ENCODE peak calls at places on chromosomes 1 and 21, in four cellular contexts. Y is small intestine, Z is PC-9, T is tibial artery. B is an unnamed sample.
A peak's percentile ranks its signal among the peaks of the same experiment; 100 is the strongest.

GRCh38 chr1:215992620-215993019 is 425.5 kb downstream of the KCTD3 start:
- DNase-seq in Y (no peak), Z (no peak), T (no peak), B (no peak)

GRCh38 chr1:167799747-167800146 is 78.0 kb downstream of the MPZL1 start:
- DNase-seq in Y (no peak), Z (no peak), T (no peak), B (no peak)

GRCh38 chr21:42199488-42200463 is 19.2 kb upstream of the ABCG1 start:
- DNase-seq in Y (peak; percentile 81), Z (no peak), T (no peak), B (no peak)

GRCh38 chr1:186785503-186785902 is 43.2 kb upstream of the PLA2G4A start:
- DNase-seq in Y (no peak), Z (no peak), T (no peak), B (no peak)

GRCh38 chr1:210298936-210299335 is 29.8 kb upstream of the HHAT start:
- DNase-seq in Y (no peak), Z (no peak), T (no peak), B (no peak)

GRCh38 chr1:200184196-200184595 is 156.7 kb downstream of the NR5A2 start:
- DNase-seq in Y (peak; percentile 69), Z (peak; percentile 90), T (peak; percentile 75), B (peak; percentile 75)

GRCh38 chr1:7299994-7300393 is 471.1 kb upstream of the VAMP3 start:
- DNase-seq in Y (no peak), Z (no peak), T (no peak), B (peak; percentile 16)

GRCh38 chr1:244651956-244652698 is 799 bp upstream of the DESI2 start:
- DNase-seq in Y (no peak), Z (no peak), T (no peak), B (no peak)

GRCh38 chr1:161258439-161259386 is at the start of gene PCP4L1:
- DNase-seq in Y (peak; percentile 65), Z (peak; percentile 16), T (no peak), B (peak; percentile 55)

GRCh38 chr1:53321366-53321765 is 6.5 kb downstream of the LRP8 start:
- DNase-seq in Y (no peak), Z (no peak), T (no peak), B (no peak)

GRCh38 chr21:43785134-43785533 is 4.2 kb upstream of the RRP1 start:
- DNase-seq in Y (no peak), Z (no peak), T (no peak), B (no peak)

GRCh38 chr1:32619701-32620485 is 30.5 kb downstream of the ZBTB8OS start:
- DNase-seq in Y (no peak), Z (no peak), T (no peak), B (no peak)

GRCh38 chr1:50974618-50974935 is 4.5 kb downstream of the CDKN2C start:
- DNase-seq in Y (no peak), Z (no peak), T (no peak), B (no peak)

GRCh38 chr1:50973875-50974617 is 4.0 kb downstream of the CDKN2C start:
- DNase-seq in Y (no peak), Z (no peak), T (no peak), B (no peak)

GRCh38 chr1:50976111-50976889 is 6.3 kb downstream of the CDKN2C start:
- DNase-seq in Y (no peak), Z (no peak), T (no peak), B (no peak)

GRCh38 chr1:50976890-50977574 is 7.0 kb downstream of the CDKN2C start:
- DNase-seq in Y (peak; percentile 28), Z (no peak), T (peak; percentile 73), B (peak; percentile 28)

DNA sequence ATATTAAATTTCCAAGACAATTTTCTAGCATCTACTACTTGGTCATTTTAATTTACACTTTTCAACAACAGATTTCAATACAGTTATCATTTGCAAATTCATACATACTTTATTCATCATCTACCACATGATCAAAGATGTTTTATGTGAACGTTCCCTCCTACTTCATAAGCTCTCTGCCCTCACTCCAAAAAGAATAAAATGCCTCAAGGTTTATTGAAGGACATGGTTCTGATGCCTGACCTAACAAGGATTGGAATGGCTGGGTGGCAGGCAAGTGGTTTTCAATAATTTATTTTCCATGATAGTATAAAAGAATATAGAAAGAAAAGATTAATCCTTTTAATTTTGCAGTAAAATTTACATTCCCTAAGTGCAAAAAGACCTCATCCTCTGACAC is 5.4 kb downstream of the CDKN2C start:
- DNase-seq in Y (no peak), Z (no peak), T (no peak), B (no peak)
- H3K27ac ChIP-seq in Y (no peak overlapping the region), Z (no peak overlapping the region), T (peak overlapping the region; percentile 99), B (no peak overlapping the region)

GRCh38 chr1:22520871-22521270 is 42.4 kb upstream of the EPHA8 start:
- DNase-seq in Y (no peak), Z (no peak), T (no peak), B (no peak)
- H3K36me3 ChIP-seq in Y (peaks cover 35% of the 10 kb centered on the region), Z (no peaks in the 10 kb centered on the region), T (peaks cover 100% of the 10 kb centered on the region), B (peaks cover 8% of the 10 kb centered on the region)

DNA sequence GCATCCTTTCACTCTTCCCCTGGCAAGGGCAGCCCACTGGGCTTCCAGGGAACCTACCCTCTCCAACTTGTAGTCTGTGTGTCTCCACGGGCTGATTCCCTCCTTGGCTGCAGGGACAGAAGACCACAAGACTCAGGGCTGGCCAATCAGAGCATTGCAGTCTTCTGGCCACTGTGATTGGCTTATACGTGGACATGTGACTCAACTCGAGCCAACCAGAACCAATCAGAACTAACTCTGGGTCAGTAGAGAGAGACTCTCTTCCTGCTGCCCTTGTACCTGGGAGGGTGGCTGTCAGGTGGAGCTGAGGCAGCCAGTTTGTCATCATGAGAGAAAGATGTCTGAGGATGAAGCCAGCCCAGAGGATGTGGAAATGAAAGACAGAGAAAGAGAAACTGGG is 64.0 kb downstream of the DHRS3 start:
- DNase-seq in Y (no peak), Z (no peak), T (peak; percentile 61), B (no peak)
- H3K27ac ChIP-seq in Y (no peak overlapping the region), Z (no peak overlapping the region), T (peak overlapping the region; percentile 74), B (no peak overlapping the region)

GRCh38 chr1:171588230-171588629 is 33.8 kb upstream of the MYOCOS start:
- DNase-seq in Y (no peak), Z (no peak), T (no peak), B (no peak)

GRCh38 chr1:171595324-171595723 is 26.7 kb upstream of the MYOCOS start:
- DNase-seq in Y (no peak), Z (no peak), T (no peak), B (no peak)

GRCh38 chr1:171585715-171586114 is 36.3 kb upstream of the MYOCOS start:
- DNase-seq in Y (no peak), Z (no peak), T (no peak), B (no peak)

GRCh38 chr1:171590022-171590421 is 32.0 kb upstream of the MYOCOS start:
- DNase-seq in Y (no peak), Z (no peak), T (no peak), B (no peak)
- H3K36me3 ChIP-seq in Y (peaks cover 13% of the 10 kb centered on the region), Z (peaks cover 43% of the 10 kb centered on the region), T (peaks cover 98% of the 10 kb centered on the region), B (peaks cover 17% of the 10 kb centered on the region)

GRCh38 chr1:54323324-54323739 is 82.9 kb downstream of the SSBP3 start:
- DNase-seq in Y (peak; percentile 69), Z (peak; percentile 18), T (no peak), B (peak; percentile 53)
- H3K27ac ChIP-seq in Y (peak overlapping the region; percentile 12), Z (no peak overlapping the region), T (no peak overlapping the region), B (peak overlapping the region; percentile 40)

B was measured in colonic mucosa.